ENCODE peak calls at places on chromosomes 16 and 17, in four cellular contexts. One of them, this sample, is unnamed. For H3K9me3, the result is how much of the 10 kb centered on the place peaks cover.

GRCh38 chr16:50246299-50247122 is 19.8 kb upstream of the ADCY7 start:
- DNase-seq in H1: no peak
- DNase-seq in OCI-LY7: no peak
- DNase-seq in fibroblast of lung: no peak
- DNase-seq in this sample: no peak

GRCh38 chr17:58344047-58344790 is 7.8 kb downstream of the SUPT4H1 start:
- DNase-seq in fibroblast of lung: no peak
- DNase-seq in H1: no peak
- DNase-seq in OCI-LY7: peak
- DNase-seq in this sample: no peak

GRCh38 chr16:590165-590874 is 454 bp downstream of the RAB40C start:
- DNase-seq in H1: no peak
- DNase-seq in fibroblast of lung: peak
- DNase-seq in OCI-LY7: no peak
- DNase-seq in this sample: no peak

GRCh38 chr16:11547517-11547916 is 39.2 kb downstream of the LITAF start:
- DNase-seq in OCI-LY7: no peak
- DNase-seq in H1: no peak
- DNase-seq in fibroblast of lung: no peak
- DNase-seq in this sample: no peak

GRCh38 chr16:87457724-87458423 is 35.0 kb downstream of the ZCCHC14 start:
- DNase-seq in fibroblast of lung: peak
- DNase-seq in OCI-LY7: no peak
- DNase-seq in H1: peak
- DNase-seq in this sample: peak

GRCh38 chr17:6574689-6575595 is 18.6 kb upstream of the PITPNM3 start:
- DNase-seq in OCI-LY7: no peak
- DNase-seq in H1: no peak
- DNase-seq in fibroblast of lung: peak
- DNase-seq in this sample: no peak

GRCh38 chr17:77898521-77899434 is 59.7 kb upstream of the TNRC6C start:
- DNase-seq in fibroblast of lung: no peak
- DNase-seq in OCI-LY7: no peak
- DNase-seq in H1: no peak
- DNase-seq in this sample: no peak

GRCh38 chr16:71746442-71747046 is 22.0 kb upstream of the PHLPP2 start:
- DNase-seq in OCI-LY7: peak
- DNase-seq in fibroblast of lung: peak
- DNase-seq in H1: no peak
- DNase-seq in this sample: no peak

GRCh38 chr17:30969989-30970680 is 704 bp upstream of the RNF135 start:
- DNase-seq in H1: no peak
- DNase-seq in OCI-LY7: no peak
- DNase-seq in fibroblast of lung: no peak
- DNase-seq in this sample: no peak

GRCh38 chr17:2423271-2423670 is 22.4 kb upstream of the MNT start:
- DNase-seq in fibroblast of lung: no peak
- DNase-seq in OCI-LY7: no peak
- DNase-seq in H1: no peak
- DNase-seq in this sample: no peak

GRCh38 chr17:72697602-72698146 is 394.8 kb downstream of the SLC39A11 start:
- DNase-seq in fibroblast of lung: no peak
- DNase-seq in OCI-LY7: no peak
- DNase-seq in H1: no peak
- DNase-seq in this sample: no peak

GRCh38 chr17:71709974-71710373 is 410.8 kb upstream of the SOX9 start:
- DNase-seq in fibroblast of lung: peak
- DNase-seq in H1: no peak
- DNase-seq in OCI-LY7: no peak
- DNase-seq in this sample: no peak

GRCh38 chr16:88731699-88732098 is 25.4 kb downstream of the CTU2 start:
- DNase-seq in H1: no peak
- DNase-seq in OCI-LY7: no peak
- DNase-seq in fibroblast of lung: no peak
- DNase-seq in this sample: no peak

GRCh38 chr17:82242977-82243647 is 14.3 kb downstream of the SLC16A3 start:
- DNase-seq in fibroblast of lung: peak
- DNase-seq in H1: no peak
- DNase-seq in OCI-LY7: no peak
- DNase-seq in this sample: no peak

GRCh38 chr16:72932677-72933335 is 115.1 kb downstream of the ZFHX3 start:
- DNase-seq in OCI-LY7: no peak
- DNase-seq in fibroblast of lung: no peak
- DNase-seq in H1: no peak
- DNase-seq in this sample: no peak

GRCh38 chr16:84585886-84586285 is 32.0 kb downstream of the COTL1 start:
- DNase-seq in fibroblast of lung: no peak
- DNase-seq in H1: peak
- DNase-seq in OCI-LY7: peak
- DNase-seq in this sample: no peak

GRCh38 chr16:379183-379960 is 2.4 kb downstream of the PGAP6 start:
- DNase-seq in fibroblast of lung: no peak
- DNase-seq in H1: peak
- DNase-seq in OCI-LY7: no peak
- DNase-seq in this sample: no peak

GRCh38 chr17:74840989-74841666 is 18.6 kb downstream of the GRIN2C start:
- DNase-seq in fibroblast of lung: peak
- DNase-seq in H1: no peak
- DNase-seq in OCI-LY7: peak
- DNase-seq in this sample: no peak

GRCh38 chr17:6065351-6065750 is 4.8 kb upstream of the WSCD1 start:
- DNase-seq in H1: no peak
- DNase-seq in fibroblast of lung: no peak
- DNase-seq in OCI-LY7: no peak
- DNase-seq in this sample: no peak

GRCh38 chr17:36592711-36593321 is 1.1 kb downstream of the DHRS11 start:
- DNase-seq in OCI-LY7: no peak
- DNase-seq in fibroblast of lung: no peak
- DNase-seq in H1: no peak
- DNase-seq in this sample: no peak

GRCh38 chr16:86831366-86831765 is 253.0 kb downstream of the FOXL1 start:
- DNase-seq in OCI-LY7: peak
- DNase-seq in fibroblast of lung: no peak
- DNase-seq in H1: no peak
- DNase-seq in this sample: no peak

GRCh38 chr17:54180919-54181318 is 358.2 kb downstream of the KIF2B start:
- DNase-seq in fibroblast of lung: no peak
- DNase-seq in OCI-LY7: no peak
- DNase-seq in H1: no peak
- DNase-seq in this sample: no peak

GRCh38 chr17:15915996-15916395 is 28.9 kb upstream of the ADORA2B start:
- DNase-seq in OCI-LY7: no peak
- DNase-seq in fibroblast of lung: no peak
- DNase-seq in H1: no peak
- DNase-seq in this sample: no peak

GRCh38 chr17:7676533-7676932 is 10.8 kb downstream of the TP53 start:
- DNase-seq in H1: no peak
- DNase-seq in fibroblast of lung: no peak
- DNase-seq in OCI-LY7: no peak
- DNase-seq in this sample: no peak

GRCh38 chr17:2865228-2865627 is 69.0 kb downstream of the RAP1GAP2 start:
- DNase-seq in H1: no peak
- DNase-seq in fibroblast of lung: no peak
- DNase-seq in OCI-LY7: no peak
- DNase-seq in this sample: no peak

GRCh38 chr16:86563489-86564345 is 2.9 kb upstream of the FOXC2 start:
- DNase-seq in OCI-LY7: peak
- DNase-seq in H1: no peak
- DNase-seq in fibroblast of lung: peak
- DNase-seq in this sample: peak

GRCh38 chr17:68248199-68248825 is 469 bp downstream of the AMZ2 start:
- DNase-seq in OCI-LY7: no peak
- DNase-seq in fibroblast of lung: peak
- DNase-seq in H1: no peak
- DNase-seq in this sample: no peak

GRCh38 chr17:81403671-81404534 is 8.6 kb downstream of the BAHCC1 start:
- DNase-seq in H1: no peak
- DNase-seq in fibroblast of lung: no peak
- DNase-seq in OCI-LY7: no peak
- DNase-seq in this sample: no peak

GRCh38 chr17:65219124-65219523 is 82.0 kb downstream of the RGS9 start:
- DNase-seq in fibroblast of lung: no peak
- DNase-seq in OCI-LY7: no peak
- DNase-seq in H1: no peak
- DNase-seq in this sample: no peak
- TF ChIP-seq CTCF in fibroblast of lung: peak
- TF ChIP-seq CTCF in OCI-LY7: peak
- TF ChIP-seq CTCF in H1: peak
- TF ChIP-seq CTCF in this sample: peak

GRCh38 chr16:53849585-53849984 is 145.6 kb downstream of the FTO start:
- DNase-seq in fibroblast of lung: no peak
- DNase-seq in H1: no peak
- DNase-seq in OCI-LY7: peak
- DNase-seq in this sample: no peak
- H3K9me3 ChIP-seq in fibroblast of lung: under half
- H3K9me3 ChIP-seq in H1: under half
- H3K9me3 ChIP-seq in OCI-LY7: under half
- H3K9me3 ChIP-seq in this sample: under half

GRCh38 chr16:83118365-83118764 is 491.6 kb downstream of the CDH13 start:
- DNase-seq in OCI-LY7: peak
- DNase-seq in fibroblast of lung: peak
- DNase-seq in H1: no peak
- DNase-seq in this sample: no peak
- H2AFZ ChIP-seq in OCI-LY7: peak
- H2AFZ ChIP-seq in fibroblast of lung: no peak
- H2AFZ ChIP-seq in H1: no peak
- H2AFZ ChIP-seq in this sample: no peak

GRCh38 chr16:66890796-66891195 is 10.5 kb downstream of the PDP2 start:
- DNase-seq in OCI-LY7: no peak
- DNase-seq in H1: no peak
- DNase-seq in fibroblast of lung: no peak
- DNase-seq in this sample: no peak
- TF ChIP-seq CTCF in OCI-LY7: no peak
- TF ChIP-seq CTCF in H1: no peak
- TF ChIP-seq CTCF in fibroblast of lung: no peak
- TF ChIP-seq CTCF in this sample: no peak

This sample was measured in keratinocyte.